ENCODE peak calls at places on chromosome 10, in four cellular contexts. F is AG09309, O is Peyer's patch, V is endothelial cell. H is an unnamed sample.
A peak's percentile ranks its signal among the peaks of the same experiment; 100 is the strongest.

GRCh38 chr10:52031771-52032170 is 282.3 kb upstream of the DKK1 start:
- DNase-seq in O (no peak), F (no peak), V (no peak), H (no peak)

GRCh38 chr10:4426866-4427265 is 399.1 kb upstream of the AKR1E2 start:
- DNase-seq in O (no peak), V (no peak), F (no peak), H (no peak)

GRCh38 chr10:27157150-27157549 is 2.0 kb downstream of the MASTL start:
- DNase-seq in F (no peak), O (no peak), V (no peak), H (no peak)

GRCh38 chr10:86299562-86299961 is 67.0 kb downstream of the GRID1 start:
- DNase-seq in V (no peak), F (no peak), O (no peak), H (peak; percentile 11)

GRCh38 chr10:61758440-61758839 is 95.7 kb downstream of the CABCOCO1 start:
- DNase-seq in O (no peak), F (no peak), V (no peak), H (no peak)

GRCh38 chr10:111410740-111411139 is 333.9 kb downstream of the ADRA2A start:
- DNase-seq in V (no peak), F (no peak), O (no peak), H (no peak)

GRCh38 chr10:11335167-11335652 is 276.2 kb downstream of the USP6NL start:
- DNase-seq in V (no peak), F (no peak), O (no peak), H (no peak)

GRCh38 chr10:8071666-8072065 is 17.2 kb downstream of the GATA3 start:
- DNase-seq in V (no peak), O (no peak), F (no peak), H (no peak)

GRCh38 chr10:15859865-15860691 is at the start of gene MINDY3:
- DNase-seq in F (no peak), V (peak; percentile 60), O (peak; percentile 82), H (peak; percentile 80)

GRCh38 chr10:73899401-73899780 is 11.5 kb upstream of the PLAU start:
- DNase-seq in V (no peak), F (peak; percentile 53), O (no peak), H (no peak)

DNA sequence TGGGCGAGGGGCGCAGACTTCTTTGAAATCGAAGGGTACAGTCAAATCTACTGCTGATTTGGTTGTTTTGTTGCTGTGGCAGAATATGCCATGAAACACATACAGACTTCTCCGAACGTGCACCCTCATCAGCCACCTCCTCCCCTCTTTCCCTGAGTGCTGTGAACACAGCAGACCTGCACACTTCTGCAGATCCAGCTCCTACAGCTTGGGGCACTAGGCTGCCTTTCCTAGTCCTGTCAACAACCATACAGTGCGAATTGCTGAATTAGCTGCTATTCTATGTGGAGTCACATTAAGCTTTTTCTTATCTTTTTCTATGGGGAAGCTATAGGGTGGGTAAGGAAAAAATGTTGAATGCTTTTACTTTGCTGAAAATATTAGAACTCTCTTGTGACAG is 57.5 kb downstream of the COL17A1 start:
- DNase-seq in V (peak; percentile 38), O (no peak), F (no peak), H (no peak)
- TF ChIP-seq CTCF in V (no peak), O (no peak), F (peak; percentile 36), H (peak; percentile 8)

GRCh38 chr10:104301907-104302690 is 33.1 kb downstream of the GSTO2 start:
- DNase-seq in O (no peak), F (no peak), V (no peak), H (no peak)
- TF ChIP-seq CTCF in O (no peak), F (no peak), V (no peak), H (no peak)

GRCh38 chr10:92629945-92630344 is 37.0 kb downstream of the KIF11 start:
- DNase-seq in O (no peak), F (no peak), V (no peak), H (no peak)

GRCh38 chr10:92627845-92628480 is 35.0 kb downstream of the KIF11 start:
- DNase-seq in F (no peak), V (no peak), O (no peak), H (no peak)
- TF ChIP-seq CTCF in F (no peak), V (no peak), O (no peak), H (no peak)

DNA sequence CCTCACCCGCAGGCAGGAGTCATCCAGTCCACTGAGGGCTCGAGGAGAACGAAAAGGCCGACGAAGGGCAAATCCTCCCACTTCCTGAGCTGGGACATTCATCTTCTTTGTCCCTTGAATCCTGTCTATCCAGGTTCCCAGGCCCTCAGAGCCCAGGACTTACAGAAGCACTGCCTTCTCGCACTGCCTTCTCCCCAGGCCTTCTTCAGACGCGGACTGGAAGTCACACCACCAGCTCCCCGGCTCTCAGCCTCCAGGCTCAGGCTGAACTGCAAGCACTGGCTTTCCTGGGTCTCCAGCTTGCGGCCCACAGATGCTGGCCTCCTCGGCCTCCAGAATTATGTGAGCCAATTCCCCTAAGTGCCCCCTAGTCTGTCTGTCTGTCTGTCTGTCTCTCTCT is 6.4 kb upstream of the MMP21 start:
- DNase-seq in V (no peak), O (no peak), F (no peak), H (no peak)
- TF ChIP-seq CTCF in V (no peak), O (no peak), F (no peak), H (no peak)

DNA sequence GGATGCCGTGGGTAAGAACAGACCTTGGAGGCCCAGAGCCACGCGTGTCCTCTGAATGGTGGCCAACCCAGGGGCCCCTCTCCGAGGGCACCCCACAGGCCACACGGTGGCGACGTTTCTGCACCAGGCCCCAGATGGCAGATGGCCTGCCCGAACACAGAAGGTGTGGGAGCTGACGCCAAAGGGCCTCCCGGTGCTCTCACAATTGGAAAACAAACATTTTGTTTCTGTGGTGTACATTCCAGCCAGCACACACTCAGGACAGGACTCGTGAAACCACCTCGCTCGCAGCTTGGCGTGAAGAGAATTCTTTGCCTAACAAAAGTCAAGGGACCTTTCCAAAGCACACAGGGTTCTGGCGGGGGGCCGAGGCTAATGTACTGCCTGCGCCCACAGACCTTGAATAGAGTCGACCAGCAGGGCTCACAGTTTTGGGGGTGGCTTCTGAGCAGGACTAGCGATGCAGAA is 112.1 kb downstream of the FAM53B start:
- DNase-seq in O (no peak), V (peak; percentile 23), F (no peak), H (peak; percentile 94)
- TF ChIP-seq CTCF in O (no peak), V (no peak), F (no peak), H (no peak)

GRCh38 chr10:7054915-7055314 is 355.9 kb downstream of the SFMBT2 start:
- DNase-seq in F (no peak), V (no peak), O (no peak), H (no peak)
- TF ChIP-seq CTCF in F (no peak), V (peak; percentile 23), O (no peak), H (no peak)

GRCh38 chr10:132239126-132240031 is 52.6 kb downstream of the DPYSL4 start:
- DNase-seq in V (no peak), O (no peak), F (no peak), H (no peak)
- TF ChIP-seq CTCF in V (no peak), O (no peak), F (no peak), H (no peak)

DNA sequence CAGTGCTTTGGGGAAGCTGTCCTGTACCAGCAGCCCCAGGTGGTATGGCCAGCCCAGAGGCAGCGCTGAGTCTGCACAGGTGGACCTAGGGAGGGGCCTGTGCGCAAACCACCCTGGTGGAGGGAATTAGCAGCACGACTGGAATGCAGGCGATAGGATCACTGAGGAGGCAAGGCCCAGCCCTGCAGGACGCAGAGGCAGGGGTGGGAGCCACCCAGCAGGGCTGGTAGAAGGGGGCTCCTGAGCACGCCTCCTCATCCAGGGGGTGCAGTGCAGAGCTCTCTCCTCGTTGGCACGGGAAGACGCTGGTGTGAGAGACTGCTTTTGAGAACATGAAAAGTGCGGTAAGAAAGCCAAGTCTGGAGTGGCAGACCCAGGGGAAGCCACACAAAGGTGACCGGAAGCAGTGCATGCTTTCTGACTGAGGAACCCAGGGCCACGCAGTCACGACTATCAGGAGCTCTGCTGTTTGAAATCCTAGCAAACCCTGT is 6.0 kb downstream of the FXYD4 start:
- DNase-seq in F (no peak), O (no peak), V (no peak), H (peak; percentile 48)
- TF ChIP-seq CTCF in F (peak; percentile 3), O (no peak), V (no peak), H (no peak)

GRCh38 chr10:71458387-71458786 is 61.7 kb downstream of the CDH23 start:
- DNase-seq in V (no peak), F (no peak), O (no peak), H (no peak)

GRCh38 chr10:71461457-71461856 is 64.7 kb downstream of the CDH23 start:
- DNase-seq in O (no peak), F (no peak), V (no peak), H (no peak)

GRCh38 chr10:71460615-71461014 is 63.9 kb downstream of the CDH23 start:
- DNase-seq in V (no peak), F (no peak), O (no peak), H (no peak)

GRCh38 chr10:71457908-71458307 is 61.2 kb downstream of the CDH23 start:
- DNase-seq in F (no peak), O (no peak), V (no peak), H (no peak)

GRCh38 chr10:71459513-71459912 is 62.8 kb downstream of the CDH23 start:
- DNase-seq in V (no peak), O (no peak), F (no peak), H (no peak)
- TF ChIP-seq CTCF in V (no peak), O (no peak), F (no peak), H (no peak)

GRCh38 chr10:34732926-34733325 is 82.2 kb downstream of the PARD3 start:
- DNase-seq in O (no peak), F (no peak), V (no peak), H (no peak)
- TF ChIP-seq CTCF in O (no peak), F (peak; percentile 8), V (no peak), H (no peak)